ENCODE peak calls at places on chromosome 10, in eight cellular contexts. One of them, this sample, is unnamed.

GRCh38 chr10:108970016-108970415 is 953.3 kb downstream of the XPNPEP1 start:
- DNase-seq in iris pigment epithelial cell: peak; percentile 4
- DNase-seq in stimulated activated naive B cell treated with anti-CD40 and anti-IgM and Interleukin-4, amounts not matched to agents 10 μg/mL and 1 μg/mL and 100 μg/mL, for 72 hours: no peak
- DNase-seq in dorsolateral prefrontal cortex: no peak
- DNase-seq in hepatocyte: peak; percentile 76
- DNase-seq in DMS53: peak; percentile 14
- DNase-seq in body of pancreas: peak; percentile 7
- DNase-seq in HFFc6: peak; percentile 3
- DNase-seq in this sample: no peak

GRCh38 chr10:72612203-72612826 is 13.6 kb downstream of the MICU1 start:
- DNase-seq in iris pigment epithelial cell: no peak
- DNase-seq in stimulated activated naive B cell treated with anti-CD40 and anti-IgM and Interleukin-4, amounts not matched to agents 10 μg/mL and 1 μg/mL and 100 μg/mL, for 72 hours: no peak
- DNase-seq in dorsolateral prefrontal cortex: no peak
- DNase-seq in hepatocyte: no peak
- DNase-seq in DMS53: peak; percentile 18
- DNase-seq in body of pancreas: no peak
- DNase-seq in HFFc6: peak; percentile 7
- DNase-seq in this sample: no peak

GRCh38 chr10:12181065-12181775 is 14.5 kb downstream of the NUDT5 start:
- DNase-seq in iris pigment epithelial cell: peak; percentile 56
- DNase-seq in stimulated activated naive B cell treated with anti-CD40 and anti-IgM and Interleukin-4, amounts not matched to agents 10 μg/mL and 1 μg/mL and 100 μg/mL, for 72 hours: peak; percentile 23
- DNase-seq in dorsolateral prefrontal cortex: no peak
- DNase-seq in hepatocyte: no peak
- DNase-seq in DMS53: no peak
- DNase-seq in body of pancreas: no peak
- DNase-seq in HFFc6: no peak
- DNase-seq in this sample: no peak

GRCh38 chr10:44249490-44249889 is 135.4 kb downstream of the CXCL12 start:
- DNase-seq in iris pigment epithelial cell: no peak
- DNase-seq in stimulated activated naive B cell treated with anti-CD40 and anti-IgM and Interleukin-4, amounts not matched to agents 10 μg/mL and 1 μg/mL and 100 μg/mL, for 72 hours: no peak
- DNase-seq in dorsolateral prefrontal cortex: no peak
- DNase-seq in hepatocyte: no peak
- DNase-seq in DMS53: no peak
- DNase-seq in body of pancreas: no peak
- DNase-seq in HFFc6: no peak
- DNase-seq in this sample: no peak

GRCh38 chr10:116526219-116526618 is 19.5 kb upstream of the PNLIP start:
- DNase-seq in iris pigment epithelial cell: no peak
- DNase-seq in stimulated activated naive B cell treated with anti-CD40 and anti-IgM and Interleukin-4, amounts not matched to agents 10 μg/mL and 1 μg/mL and 100 μg/mL, for 72 hours: no peak
- DNase-seq in dorsolateral prefrontal cortex: no peak
- DNase-seq in hepatocyte: no peak
- DNase-seq in DMS53: no peak
- DNase-seq in body of pancreas: no peak
- DNase-seq in HFFc6: no peak
- DNase-seq in this sample: no peak

GRCh38 chr10:58696736-58697135 is 184.1 kb downstream of the BICC1 start:
- DNase-seq in iris pigment epithelial cell: peak; percentile 6
- DNase-seq in stimulated activated naive B cell treated with anti-CD40 and anti-IgM and Interleukin-4, amounts not matched to agents 10 μg/mL and 1 μg/mL and 100 μg/mL, for 72 hours: no peak
- DNase-seq in dorsolateral prefrontal cortex: no peak
- DNase-seq in hepatocyte: no peak
- DNase-seq in DMS53: no peak
- DNase-seq in body of pancreas: no peak
- DNase-seq in HFFc6: no peak
- DNase-seq in this sample: no peak

GRCh38 chr10:106424076-106424475 is 740.4 kb downstream of the SORCS1 start:
- DNase-seq in iris pigment epithelial cell: peak; percentile 99
- DNase-seq in stimulated activated naive B cell treated with anti-CD40 and anti-IgM and Interleukin-4, amounts not matched to agents 10 μg/mL and 1 μg/mL and 100 μg/mL, for 72 hours: no peak
- DNase-seq in dorsolateral prefrontal cortex: no peak
- DNase-seq in hepatocyte: no peak
- DNase-seq in DMS53: no peak
- DNase-seq in body of pancreas: no peak
- DNase-seq in HFFc6: peak; percentile 95
- DNase-seq in this sample: no peak

GRCh38 chr10:70652761-70653657 is 19.3 kb upstream of the ADAMTS14 start:
- DNase-seq in iris pigment epithelial cell: peak; percentile 96
- DNase-seq in stimulated activated naive B cell treated with anti-CD40 and anti-IgM and Interleukin-4, amounts not matched to agents 10 μg/mL and 1 μg/mL and 100 μg/mL, for 72 hours: no peak
- DNase-seq in dorsolateral prefrontal cortex: no peak
- DNase-seq in hepatocyte: peak; percentile 36
- DNase-seq in DMS53: no peak
- DNase-seq in body of pancreas: peak; percentile 27
- DNase-seq in HFFc6: peak; percentile 97
- DNase-seq in this sample: no peak

GRCh38 chr10:79377557-79378382 is 30.5 kb downstream of the PPIF start:
- DNase-seq in iris pigment epithelial cell: no peak
- DNase-seq in stimulated activated naive B cell treated with anti-CD40 and anti-IgM and Interleukin-4, amounts not matched to agents 10 μg/mL and 1 μg/mL and 100 μg/mL, for 72 hours: no peak
- DNase-seq in dorsolateral prefrontal cortex: no peak
- DNase-seq in hepatocyte: no peak
- DNase-seq in DMS53: no peak
- DNase-seq in body of pancreas: no peak
- DNase-seq in HFFc6: no peak
- DNase-seq in this sample: no peak

This sample was measured in Calu3.